ENCODE peak calls at places on chromosomes 2 and 18, in eight cellular contexts. Y is transverse colon, S is heart left ventricle, J is gastrocnemius medialis, V is body of pancreas, L is progenitor cell of endocrine pancreas, G is pancreas, X is kidney epithelial cell. U is an unnamed sample.
A peak's percentile ranks its signal among the peaks of the same experiment; 100 is the strongest.

GRCh38 chr2:144454466-144455287 is 65.2 kb downstream of the ZEB2 start:
- DNase-seq in L (no peak), G (no peak), Y (no peak), S (no peak), X (no peak), J (no peak), V (no peak), U (no peak)

GRCh38 chr2:111900859-111901258 is 2.5 kb downstream of the MERTK start:
- DNase-seq in G (no peak), S (no peak), J (no peak), Y (peak; percentile 54), X (no peak), L (no peak), V (peak; percentile 34), U (peak; percentile 23)

GRCh38 chr2:94956797-94957391 is 68.6 kb upstream of the MAL start:
- DNase-seq in J (no peak), Y (peak; percentile 17), V (peak; percentile 33), S (no peak), G (no peak), X (no peak), L (no peak), U (peak; percentile 51)

GRCh38 chr18:48066225-48066652 is 135.8 kb upstream of the SMAD2 start:
- DNase-seq in Y (no peak), G (no peak), S (no peak), V (no peak), X (no peak), J (no peak), L (no peak), U (no peak)

GRCh38 chr2:173750332-173750731 is 214.8 kb downstream of the SP3 start:
- DNase-seq in G (no peak), V (no peak), X (peak; percentile 12), L (no peak), J (no peak), Y (no peak), S (no peak), U (peak; percentile 22)

GRCh38 chr2:152322222-152322621 is 12.8 kb upstream of the FMNL2 start:
- DNase-seq in G (no peak), L (no peak), J (no peak), X (no peak), Y (no peak), V (no peak), S (no peak), U (no peak)

GRCh38 chr2:136916131-136916530 is 150.8 kb downstream of the THSD7B start:
- DNase-seq in S (no peak), G (no peak), Y (no peak), J (no peak), X (peak; percentile 69), L (no peak), V (no peak), U (no peak)

GRCh38 chr2:241816431-241817121 is 7.6 kb downstream of the NEU4 start:
- DNase-seq in V (no peak), L (no peak), S (peak; percentile 61), G (peak; percentile 51), J (no peak), Y (no peak), X (no peak), U (no peak)

GRCh38 chr2:172082944-172083718 is 2.2 kb upstream of the DLX1 start:
- DNase-seq in Y (no peak), J (no peak), X (no peak), S (no peak), G (peak; percentile 66), L (no peak), V (no peak), U (no peak)

GRCh38 chr18:72910045-72910444 is 42.3 kb upstream of the NETO1 start:
- DNase-seq in J (no peak), G (no peak), L (no peak), S (no peak), Y (no peak), X (no peak), V (no peak), U (no peak)

GRCh38 chr2:99841749-99842148 is 300.6 kb downstream of the AFF3 start:
- DNase-seq in X (no peak), J (no peak), G (no peak), L (no peak), V (no peak), Y (no peak), S (no peak), U (no peak)

GRCh38 chr18:55634545-55634944 is 46.6 kb upstream of the TCF4 start:
- DNase-seq in Y (no peak), V (no peak), L (no peak), S (no peak), G (no peak), J (no peak), X (peak; percentile 7), U (no peak)

GRCh38 chr2:234691968-234692955 is 195.4 kb upstream of the ARL4C start:
- DNase-seq in J (no peak), X (no peak), V (no peak), L (no peak), S (no peak), G (no peak), Y (no peak), U (no peak)

GRCh38 chr2:85312404-85312803 is 15.4 kb downstream of the TGOLN2 start:
- DNase-seq in S (no peak), L (no peak), G (no peak), J (no peak), V (no peak), X (no peak), Y (no peak), U (no peak)

GRCh38 chr2:150526827-150527226 is 39.4 kb upstream of the RND3 start:
- DNase-seq in G (no peak), J (no peak), Y (no peak), L (no peak), X (peak; percentile 99), S (no peak), V (no peak), U (no peak)

GRCh38 chr18:68740966-68741365 is 26.1 kb upstream of the TMX3 start:
- DNase-seq in V (no peak), G (no peak), L (no peak), Y (no peak), X (no peak), S (no peak), J (no peak), U (no peak)

GRCh38 chr2:172464340-172465129 is 37.1 kb downstream of the ITGA6 start:
- DNase-seq in X (no peak), L (no peak), J (no peak), V (peak; percentile 24), G (no peak), S (no peak), Y (no peak), U (no peak)

GRCh38 chr2:216653931-216654365 is 20.7 kb downstream of the IGFBP2 start:
- DNase-seq in J (no peak), G (no peak), X (no peak), V (no peak), S (no peak), L (no peak), Y (no peak), U (no peak)

GRCh38 chr2:120747281-120747680 is 11.6 kb downstream of the GLI2 start:
- DNase-seq in Y (no peak), J (no peak), V (no peak), L (peak; percentile 5), S (peak; percentile 36), G (no peak), X (no peak), U (no peak)

GRCh38 chr2:73071452-73072399 is at the start of gene SFXN5:
- DNase-seq in S (peak; percentile 97), X (no peak), V (peak; percentile 94), Y (peak; percentile 95), L (peak; percentile 84), J (peak; percentile 94), G (peak; percentile 94), U (peak; percentile 92)
- TF ChIP-seq CTCF in S (peak; percentile 46), X (no peak), V (peak; percentile 20), Y (peak; percentile 47), L (peak; percentile 27), J (no peak), G (no peak), U (no peak)

DNA sequence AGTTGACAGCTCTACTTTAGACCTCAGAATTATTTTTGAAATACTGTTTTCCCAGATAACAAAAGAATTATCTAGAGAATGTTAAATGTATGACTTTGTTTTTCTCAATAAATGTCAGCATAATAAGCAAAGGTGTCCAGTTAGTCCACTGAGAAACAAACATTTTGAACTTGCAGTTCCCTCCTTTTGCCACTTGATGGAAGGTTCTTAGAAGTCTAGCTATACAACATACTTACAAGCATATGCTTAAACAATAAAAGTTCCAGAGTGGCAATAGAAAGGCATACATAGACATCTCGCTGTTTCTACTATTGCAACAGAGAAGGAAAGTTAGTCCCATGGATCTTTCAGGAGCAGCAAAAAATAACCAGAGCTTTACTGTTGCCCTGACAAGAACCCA is 11.8 kb downstream of the NDUFA10 start:
- DNase-seq in J (no peak), S (no peak), X (no peak), V (no peak), L (no peak), Y (no peak), G (no peak), U (no peak)
- TF ChIP-seq CTCF in J (no peak), S (no peak), X (peak; percentile 36), V (no peak), L (peak; percentile 44), Y (no peak), G (no peak), U (peak; percentile 49)

DNA sequence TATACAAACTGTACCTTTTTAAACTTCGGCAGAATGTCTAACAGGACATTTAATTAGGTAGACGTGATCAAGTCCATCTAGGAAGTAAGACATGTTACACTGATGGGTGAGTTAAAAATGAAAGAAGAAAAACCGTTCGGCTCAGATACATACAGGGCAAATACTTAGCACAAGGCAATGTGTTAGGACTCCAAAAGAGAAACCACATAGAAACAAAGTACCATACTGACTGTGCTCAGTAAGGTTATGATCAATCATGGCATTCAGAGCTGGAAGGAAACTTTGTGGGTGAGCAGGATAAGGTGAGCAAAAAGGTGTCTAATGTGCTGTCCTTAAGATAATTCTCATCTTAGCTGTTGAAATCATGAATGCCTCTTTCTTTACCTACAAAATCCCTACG is 211.9 kb downstream of the STK39 start:
- DNase-seq in J (no peak), G (no peak), L (no peak), S (no peak), V (no peak), X (no peak), Y (no peak), U (no peak)
- TF ChIP-seq CTCF in J (no peak), G (no peak), L (no peak), S (no peak), V (no peak), X (no peak), Y (no peak), U (no peak)

DNA sequence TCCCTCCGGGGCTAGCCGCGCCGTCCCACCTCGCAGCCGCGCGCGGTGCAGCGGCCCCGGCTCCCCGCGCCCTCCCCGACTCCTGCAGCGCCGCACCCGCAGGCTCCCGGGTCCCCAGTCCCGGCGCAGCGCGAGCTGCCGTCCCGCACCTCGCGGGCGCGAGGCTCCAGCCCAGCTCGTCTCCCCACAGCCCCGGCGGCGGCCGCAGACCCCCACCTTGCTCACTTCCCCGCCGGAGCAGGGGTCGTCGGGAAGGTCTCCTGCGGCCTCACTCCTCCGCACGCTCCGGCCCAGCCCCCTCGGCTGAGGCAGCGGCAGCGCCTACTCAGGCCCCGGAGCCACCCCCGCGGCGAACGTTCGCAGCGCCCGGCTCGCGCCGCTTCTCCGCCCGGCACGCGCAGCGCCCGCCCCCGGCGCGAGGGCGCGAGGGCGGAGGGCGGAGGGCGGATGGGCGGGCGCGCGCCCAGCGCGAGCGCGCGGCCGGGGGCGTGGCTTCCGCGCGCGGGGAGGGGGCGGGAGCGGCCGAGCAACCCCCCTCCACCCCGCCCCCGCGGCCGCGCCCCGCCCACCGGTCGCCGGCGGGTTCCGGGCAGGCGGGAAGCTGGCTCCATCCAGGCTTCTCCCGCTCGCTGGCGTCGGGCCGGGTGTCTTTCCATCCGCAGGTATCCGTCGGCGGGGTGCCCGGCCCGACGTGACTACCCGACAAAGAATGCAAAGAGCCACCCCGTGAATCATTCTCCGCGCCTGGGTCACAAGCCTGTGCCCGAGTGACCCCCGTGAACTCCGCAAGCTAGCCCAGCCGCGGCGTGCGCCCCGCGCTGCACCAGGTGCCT is at the start of gene DTNB:
- DNase-seq in X (no peak), S (peak; percentile 91), V (peak; percentile 86), L (peak; percentile 73), Y (peak; percentile 86), J (peak; percentile 39), G (peak; percentile 94), U (peak; percentile 82)
- TF ChIP-seq CTCF in X (no peak), S (no peak), V (no peak), L (no peak), Y (no peak), J (no peak), G (no peak), U (no peak)